ENCODE peak calls at places on chromosome X, in ten cellular contexts. One of them, this sample, is unnamed.

GRCh38 chrX:46376246-46376885 is 168.9 kb downstream of the ZNF674 start:
- DNase-seq in AG04450: peak; percentile 11
- DNase-seq in naive thymus-derived CD4-positive, alpha-beta T cell: no peak
- DNase-seq in RWPE1: peak; percentile 50
- DNase-seq in aorta: no peak
- DNase-seq in testis: peak; percentile 28
- DNase-seq in neuronal stem cell: peak; percentile 27
- DNase-seq in fibroblast of lung: peak; percentile 56
- DNase-seq in MM.1S: peak; percentile 31
- DNase-seq in transverse colon: peak; percentile 13
- DNase-seq in this sample: peak; percentile 45

GRCh38 chrX:94053575-94053974 is 379.6 kb downstream of the FAM133A start:
- DNase-seq in RWPE1: peak; percentile 26
- DNase-seq in MM.1S: no peak
- DNase-seq in neuronal stem cell: no peak
- DNase-seq in naive thymus-derived CD4-positive, alpha-beta T cell: no peak
- DNase-seq in transverse colon: no peak
- DNase-seq in fibroblast of lung: no peak
- DNase-seq in testis: no peak
- DNase-seq in AG04450: no peak
- DNase-seq in aorta: no peak
- DNase-seq in this sample: no peak

GRCh38 chrX:17553451-17553850 is 178.5 kb downstream of the NHS start:
- DNase-seq in fibroblast of lung: peak; percentile 88
- DNase-seq in naive thymus-derived CD4-positive, alpha-beta T cell: no peak
- DNase-seq in AG04450: no peak
- DNase-seq in aorta: peak; percentile 63
- DNase-seq in RWPE1: peak; percentile 51
- DNase-seq in transverse colon: peak; percentile 20
- DNase-seq in MM.1S: no peak
- DNase-seq in neuronal stem cell: no peak
- DNase-seq in testis: no peak
- DNase-seq in this sample: no peak

GRCh38 chrX:120486786-120487185 is 17.7 kb upstream of the LAMP2 start:
- DNase-seq in testis: no peak
- DNase-seq in AG04450: no peak
- DNase-seq in RWPE1: no peak
- DNase-seq in fibroblast of lung: no peak
- DNase-seq in MM.1S: no peak
- DNase-seq in naive thymus-derived CD4-positive, alpha-beta T cell: no peak
- DNase-seq in transverse colon: no peak
- DNase-seq in neuronal stem cell: no peak
- DNase-seq in aorta: no peak
- DNase-seq in this sample: no peak

GRCh38 chrX:107398115-107398514 is 51.3 kb upstream of the FRMPD3 start:
- DNase-seq in fibroblast of lung: no peak
- DNase-seq in aorta: no peak
- DNase-seq in neuronal stem cell: no peak
- DNase-seq in naive thymus-derived CD4-positive, alpha-beta T cell: no peak
- DNase-seq in MM.1S: peak; percentile 33
- DNase-seq in RWPE1: no peak
- DNase-seq in transverse colon: no peak
- DNase-seq in AG04450: no peak
- DNase-seq in testis: no peak
- DNase-seq in this sample: no peak

GRCh38 chrX:14943963-14944362 is 70.7 kb downstream of the MOSPD2 start:
- DNase-seq in AG04450: no peak
- DNase-seq in MM.1S: no peak
- DNase-seq in fibroblast of lung: no peak
- DNase-seq in aorta: no peak
- DNase-seq in neuronal stem cell: no peak
- DNase-seq in testis: no peak
- DNase-seq in transverse colon: no peak
- DNase-seq in naive thymus-derived CD4-positive, alpha-beta T cell: no peak
- DNase-seq in RWPE1: no peak
- DNase-seq in this sample: no peak

GRCh38 chrX:44914532-44915198 is 41.7 kb downstream of the KDM6A start:
- DNase-seq in naive thymus-derived CD4-positive, alpha-beta T cell: no peak
- DNase-seq in neuronal stem cell: no peak
- DNase-seq in MM.1S: no peak
- DNase-seq in aorta: no peak
- DNase-seq in AG04450: no peak
- DNase-seq in fibroblast of lung: peak; percentile 71
- DNase-seq in testis: no peak
- DNase-seq in RWPE1: no peak
- DNase-seq in transverse colon: no peak
- DNase-seq in this sample: no peak

GRCh38 chrX:102558607-102559006 is 40.7 kb upstream of the ARMCX5 start:
- DNase-seq in naive thymus-derived CD4-positive, alpha-beta T cell: no peak
- DNase-seq in aorta: no peak
- DNase-seq in MM.1S: no peak
- DNase-seq in AG04450: no peak
- DNase-seq in transverse colon: no peak
- DNase-seq in testis: no peak
- DNase-seq in RWPE1: no peak
- DNase-seq in fibroblast of lung: no peak
- DNase-seq in neuronal stem cell: no peak
- DNase-seq in this sample: no peak

GRCh38 chrX:154096140-154097002 is 1.1 kb downstream of the MECP2 start:
- DNase-seq in transverse colon: no peak
- DNase-seq in RWPE1: no peak
- DNase-seq in testis: no peak
- DNase-seq in MM.1S: peak; percentile 52
- DNase-seq in AG04450: no peak
- DNase-seq in aorta: no peak
- DNase-seq in fibroblast of lung: peak; percentile 60
- DNase-seq in naive thymus-derived CD4-positive, alpha-beta T cell: no peak
- DNase-seq in neuronal stem cell: no peak
- DNase-seq in this sample: no peak

GRCh38 chrX:136879001-136879667 is 1.4 kb downstream of the RBMX start:
- DNase-seq in naive thymus-derived CD4-positive, alpha-beta T cell: peak; percentile 18
- DNase-seq in MM.1S: no peak
- DNase-seq in RWPE1: no peak
- DNase-seq in aorta: no peak
- DNase-seq in testis: no peak
- DNase-seq in transverse colon: no peak
- DNase-seq in fibroblast of lung: peak; percentile 30
- DNase-seq in neuronal stem cell: no peak
- DNase-seq in AG04450: no peak
- DNase-seq in this sample: no peak

GRCh38 chrX:99800016-99800415 is 610.1 kb downstream of the PCDH19 start:
- DNase-seq in aorta: no peak
- DNase-seq in AG04450: no peak
- DNase-seq in testis: no peak
- DNase-seq in MM.1S: no peak
- DNase-seq in transverse colon: no peak
- DNase-seq in RWPE1: no peak
- DNase-seq in fibroblast of lung: no peak
- DNase-seq in naive thymus-derived CD4-positive, alpha-beta T cell: no peak
- DNase-seq in neuronal stem cell: no peak
- DNase-seq in this sample: no peak

GRCh38 chrX:107716045-107716684 is 59.4 kb downstream of the TSC22D3 start:
- DNase-seq in AG04450: no peak
- DNase-seq in testis: no peak
- DNase-seq in RWPE1: no peak
- DNase-seq in fibroblast of lung: peak; percentile 49
- DNase-seq in neuronal stem cell: peak; percentile 26
- DNase-seq in naive thymus-derived CD4-positive, alpha-beta T cell: peak; percentile 16
- DNase-seq in aorta: peak; percentile 57
- DNase-seq in transverse colon: peak; percentile 28
- DNase-seq in MM.1S: peak; percentile 27
- DNase-seq in this sample: no peak

GRCh38 chrX:150517303-150517896 is 51.0 kb upstream of the MTM1 start:
- DNase-seq in transverse colon: no peak
- DNase-seq in aorta: no peak
- DNase-seq in RWPE1: no peak
- DNase-seq in naive thymus-derived CD4-positive, alpha-beta T cell: no peak
- DNase-seq in MM.1S: no peak
- DNase-seq in AG04450: peak; percentile 57
- DNase-seq in neuronal stem cell: no peak
- DNase-seq in fibroblast of lung: no peak
- DNase-seq in testis: no peak
- DNase-seq in this sample: no peak

GRCh38 chrX:121109986-121110385 is 62.6 kb downstream of the GLUD2 start:
- DNase-seq in MM.1S: no peak
- DNase-seq in neuronal stem cell: no peak
- DNase-seq in AG04450: no peak
- DNase-seq in naive thymus-derived CD4-positive, alpha-beta T cell: no peak
- DNase-seq in transverse colon: no peak
- DNase-seq in aorta: no peak
- DNase-seq in fibroblast of lung: no peak
- DNase-seq in RWPE1: no peak
- DNase-seq in testis: no peak
- DNase-seq in this sample: no peak

GRCh38 chrX:121832446-121832845 is 785.0 kb downstream of the GLUD2 start:
- DNase-seq in testis: no peak
- DNase-seq in aorta: no peak
- DNase-seq in transverse colon: no peak
- DNase-seq in neuronal stem cell: no peak
- DNase-seq in fibroblast of lung: peak; percentile 15
- DNase-seq in AG04450: no peak
- DNase-seq in naive thymus-derived CD4-positive, alpha-beta T cell: no peak
- DNase-seq in RWPE1: no peak
- DNase-seq in MM.1S: no peak
- DNase-seq in this sample: no peak

GRCh38 chrX:107978707-107979307 is 3.4 kb downstream of the TEX13B start:
- DNase-seq in transverse colon: no peak
- DNase-seq in aorta: no peak
- DNase-seq in neuronal stem cell: peak; percentile 20
- DNase-seq in naive thymus-derived CD4-positive, alpha-beta T cell: no peak
- DNase-seq in testis: no peak
- DNase-seq in AG04450: peak; percentile 1
- DNase-seq in MM.1S: no peak
- DNase-seq in RWPE1: peak; percentile 1
- DNase-seq in fibroblast of lung: peak; percentile 14
- DNase-seq in this sample: no peak

GRCh38 chrX:66042307-66043077 is 2.6 kb upstream of the VSIG4 start:
- DNase-seq in aorta: no peak
- DNase-seq in testis: no peak
- DNase-seq in MM.1S: no peak
- DNase-seq in RWPE1: no peak
- DNase-seq in AG04450: no peak
- DNase-seq in neuronal stem cell: no peak
- DNase-seq in fibroblast of lung: no peak
- DNase-seq in naive thymus-derived CD4-positive, alpha-beta T cell: no peak
- DNase-seq in transverse colon: no peak
- DNase-seq in this sample: no peak

GRCh38 chrX:154029439-154029838 is 9.7 kb upstream of the IRAK1 start:
- DNase-seq in fibroblast of lung: no peak
- DNase-seq in aorta: no peak
- DNase-seq in neuronal stem cell: no peak
- DNase-seq in MM.1S: no peak
- DNase-seq in testis: no peak
- DNase-seq in RWPE1: no peak
- DNase-seq in AG04450: no peak
- DNase-seq in naive thymus-derived CD4-positive, alpha-beta T cell: no peak
- DNase-seq in transverse colon: peak; percentile 37
- DNase-seq in this sample: no peak

GRCh38 chrX:115564243-115564642 is 3.3 kb downstream of the PLS3 start:
- DNase-seq in naive thymus-derived CD4-positive, alpha-beta T cell: no peak
- DNase-seq in AG04450: no peak
- DNase-seq in RWPE1: no peak
- DNase-seq in transverse colon: no peak
- DNase-seq in fibroblast of lung: peak; percentile 68
- DNase-seq in MM.1S: no peak
- DNase-seq in neuronal stem cell: no peak
- DNase-seq in testis: no peak
- DNase-seq in aorta: no peak
- DNase-seq in this sample: no peak
- H3K27ac ChIP-seq in naive thymus-derived CD4-positive, alpha-beta T cell: no peak overlapping the region
- H3K27ac ChIP-seq in AG04450: no peak overlapping the region
- H3K27ac ChIP-seq in RWPE1: no peak overlapping the region
- H3K27ac ChIP-seq in transverse colon: no peak overlapping the region
- H3K27ac ChIP-seq in fibroblast of lung: no peak overlapping the region
- H3K27ac ChIP-seq in MM.1S: no peak overlapping the region
- H3K27ac ChIP-seq in neuronal stem cell: no peak overlapping the region
- H3K27ac ChIP-seq in testis: peak overlapping the region; percentile 84
- H3K27ac ChIP-seq in aorta: no peak overlapping the region
- H3K27ac ChIP-seq in this sample: no peak overlapping the region

GRCh38 chrX:30659421-30659820 is 6.2 kb downstream of the GK start:
- DNase-seq in RWPE1: peak; percentile 57
- DNase-seq in transverse colon: no peak
- DNase-seq in aorta: no peak
- DNase-seq in naive thymus-derived CD4-positive, alpha-beta T cell: no peak
- DNase-seq in neuronal stem cell: no peak
- DNase-seq in testis: no peak
- DNase-seq in MM.1S: no peak
- DNase-seq in fibroblast of lung: peak; percentile 58
- DNase-seq in AG04450: peak; percentile 70
- DNase-seq in this sample: no peak
- H3K27ac ChIP-seq in RWPE1: peak overlapping the region; percentile 57
- H3K27ac ChIP-seq in transverse colon: peak overlapping the region; percentile 61
- H3K27ac ChIP-seq in aorta: no peak overlapping the region
- H3K27ac ChIP-seq in naive thymus-derived CD4-positive, alpha-beta T cell: no peak overlapping the region
- H3K27ac ChIP-seq in neuronal stem cell: no peak overlapping the region
- H3K27ac ChIP-seq in testis: no peak overlapping the region
- H3K27ac ChIP-seq in MM.1S: no peak overlapping the region
- H3K27ac ChIP-seq in fibroblast of lung: peak overlapping the region; percentile 86
- H3K27ac ChIP-seq in AG04450: peak overlapping the region; percentile 80
- H3K27ac ChIP-seq in this sample: no peak overlapping the region

DNA sequence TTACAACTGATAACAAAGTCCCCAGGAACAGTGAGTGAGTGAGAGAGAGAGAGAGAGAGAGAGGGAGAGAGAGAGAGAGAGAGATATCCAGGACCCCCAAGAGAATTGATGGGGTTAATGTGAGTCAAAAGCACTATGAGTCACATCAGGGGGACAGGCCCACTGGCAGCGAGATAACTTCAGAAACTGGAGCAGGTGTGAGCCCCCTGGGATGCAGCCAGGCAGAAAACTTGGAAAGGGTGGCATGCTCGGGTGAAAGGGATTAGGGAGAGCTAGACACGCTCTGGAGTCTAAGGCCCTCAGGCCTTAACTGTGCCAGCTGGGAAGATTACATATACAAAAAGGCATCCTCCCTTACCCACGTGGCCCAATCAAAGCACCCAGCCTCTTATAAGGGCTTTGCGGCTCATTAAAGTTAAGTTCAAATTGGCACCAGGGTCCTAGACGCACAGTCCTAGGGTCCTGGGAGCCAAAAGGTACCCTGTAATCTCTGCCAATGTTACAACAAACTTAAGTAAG is 843 bp downstream of the ACOT9 start:
- DNase-seq in neuronal stem cell: no peak
- DNase-seq in MM.1S: peak; percentile 10
- DNase-seq in RWPE1: peak; percentile 73
- DNase-seq in fibroblast of lung: peak; percentile 79
- DNase-seq in naive thymus-derived CD4-positive, alpha-beta T cell: no peak
- DNase-seq in testis: peak; percentile 54
- DNase-seq in transverse colon: peak; percentile 31
- DNase-seq in aorta: no peak
- DNase-seq in AG04450: no peak
- DNase-seq in this sample: peak; percentile 37
- H3K27ac ChIP-seq in neuronal stem cell: no peak overlapping the region
- H3K27ac ChIP-seq in MM.1S: peak overlapping the region; percentile 66
- H3K27ac ChIP-seq in RWPE1: peak overlapping the region; percentile 98
- H3K27ac ChIP-seq in fibroblast of lung: peak overlapping the region; percentile 93
- H3K27ac ChIP-seq in naive thymus-derived CD4-positive, alpha-beta T cell: peak overlapping the region; percentile 49
- H3K27ac ChIP-seq in testis: peak overlapping the region; percentile 88
- H3K27ac ChIP-seq in transverse colon: peak overlapping the region; percentile 96
- H3K27ac ChIP-seq in aorta: peak overlapping the region; percentile 76
- H3K27ac ChIP-seq in AG04450: peak overlapping the region; percentile 87
- H3K27ac ChIP-seq in this sample: peak overlapping the region; percentile 37

GRCh38 chrX:103830848-103831247 is 1.2 kb downstream of the RAB9B start:
- DNase-seq in neuronal stem cell: no peak
- DNase-seq in AG04450: no peak
- DNase-seq in naive thymus-derived CD4-positive, alpha-beta T cell: no peak
- DNase-seq in testis: no peak
- DNase-seq in fibroblast of lung: no peak
- DNase-seq in RWPE1: no peak
- DNase-seq in MM.1S: no peak
- DNase-seq in aorta: no peak
- DNase-seq in transverse colon: no peak
- DNase-seq in this sample: no peak
- H3K27ac ChIP-seq in neuronal stem cell: no peak overlapping the region
- H3K27ac ChIP-seq in AG04450: no peak overlapping the region
- H3K27ac ChIP-seq in naive thymus-derived CD4-positive, alpha-beta T cell: no peak overlapping the region
- H3K27ac ChIP-seq in testis: peak overlapping the region; percentile 89
- H3K27ac ChIP-seq in fibroblast of lung: no peak overlapping the region
- H3K27ac ChIP-seq in RWPE1: no peak overlapping the region
- H3K27ac ChIP-seq in MM.1S: no peak overlapping the region
- H3K27ac ChIP-seq in aorta: no peak overlapping the region
- H3K27ac ChIP-seq in transverse colon: no peak overlapping the region
- H3K27ac ChIP-seq in this sample: no peak overlapping the region

This sample was measured in SK-N-MC.